ENCODE peak calls at places on chromosomes 13 and 19, in five cellular contexts. Q is NCI-H1105 treated with DMSO at 0.1 percent for 48 hours; N is activated CD4-positive, alpha-beta T cell treated with anti-CD3 and anti-CD28 coated beads for 24 hours; J is ovary; Y is AG08395. B is an unnamed sample.

GRCh38 chr19:29752450-29753025 is 37.5 kb upstream of the C19orf12 start:
- DNase-seq in Q (no peak), N (no peak), Y (no peak), J (no peak), B (no peak)

GRCh38 chr19:48963371-48964204 is 1.5 kb upstream of the FTL start:
- DNase-seq in J (peak), Y (peak), Q (no peak), N (peak), B (peak)

GRCh38 chr13:25406377-25406776 is 34.6 kb downstream of the ATP8A2 start:
- DNase-seq in Q (no peak), N (no peak), Y (no peak), J (no peak), B (no peak)

GRCh38 chr19:5321851-5322681 is 18.5 kb downstream of the PTPRS start:
- DNase-seq in Y (no peak), N (no peak), Q (no peak), J (no peak), B (no peak)

GRCh38 chr13:49502954-49503353 is 7.2 kb downstream of the PHF11 start:
- DNase-seq in N (no peak), Y (peak), J (no peak), Q (no peak), B (peak)

GRCh38 chr19:48490980-48491792 is 20.4 kb downstream of the LMTK3 start:
- DNase-seq in Y (no peak), N (peak), Q (peak), J (peak), B (peak)

GRCh38 chr19:13887529-13887928 is 10.6 kb downstream of the NANOS3 start:
- DNase-seq in Y (peak), J (no peak), N (no peak), Q (no peak), B (no peak)

GRCh38 chr13:77827350-77827749 is 91.3 kb downstream of the EDNRB start:
- DNase-seq in Y (no peak), Q (no peak), N (no peak), J (no peak), B (no peak)

GRCh38 chr19:41563847-41564514 is 12.0 kb upstream of the CEACAM21 start:
- DNase-seq in Q (peak), Y (no peak), N (no peak), J (no peak), B (no peak)

GRCh38 chr13:29384466-29384865 is 211.0 kb downstream of the SLC7A1 start:
- DNase-seq in Q (no peak), J (no peak), N (no peak), Y (no peak), B (no peak)

GRCh38 chr19:7450243-7451223 is 38.3 kb downstream of the PEX11G start:
- DNase-seq in N (no peak), J (no peak), Y (no peak), Q (no peak), B (no peak)

B was measured in uterus.